ENCODE peak calls at places on chromosomes 5 and 9, in four cellular contexts. E, N, S and U are unnamed samples.

GRCh38 chr9:34375901-34376595 is 650 bp downstream of the MYORG start:
- DNase-seq in E (peak; percentile 50), N (peak; percentile 38), S (peak; percentile 56), U (peak; percentile 57)

GRCh38 chr5:78569441-78569840 is 79.1 kb downstream of the LHFPL2 start:
- DNase-seq in E (peak; percentile 70), N (peak; percentile 86), S (no peak), U (peak; percentile 28)

GRCh38 chr5:97455996-97456395 is 272.9 kb upstream of the RIOK2 start:
- DNase-seq in E (no peak), N (no peak), S (no peak), U (no peak)

GRCh38 chr5:29508131-29508530 is 1685.4 kb upstream of the CDH6 start:
- DNase-seq in E (no peak), N (no peak), S (no peak), U (no peak)

GRCh38 chr5:159341914-159342313 is 11.6 kb upstream of the IL12B start:
- DNase-seq in E (no peak), N (peak; percentile 80), S (peak; percentile 38), U (peak; percentile 24)

GRCh38 chr9:89458768-89459496 is 39.0 kb downstream of the SEMA4D start:
- DNase-seq in E (no peak), N (no peak), S (no peak), U (no peak)

GRCh38 chr5:139379626-139380449 is 3.3 kb downstream of the SLC23A1 start:
- DNase-seq in E (no peak), N (no peak), S (no peak), U (no peak)

GRCh38 chr5:170917113-170917512 is 55.3 kb downstream of the RANBP17 start:
- DNase-seq in E (no peak), N (no peak), S (no peak), U (no peak)

GRCh38 chr5:160367261-160367660 is 3.2 kb downstream of the C1QTNF2 start:
- DNase-seq in E (no peak), N (no peak), S (no peak), U (no peak)

GRCh38 chr5:24183941-24184340 is 460.8 kb downstream of the CDH10 start:
- DNase-seq in E (no peak), N (peak; percentile 9), S (no peak), U (no peak)

GRCh38 chr9:91421022-91421765 is 2.4 kb downstream of the NFIL3 start:
- DNase-seq in E (peak; percentile 52), N (peak; percentile 42), S (peak; percentile 46), U (peak; percentile 38)

GRCh38 chr9:91423785-91424402 is at the start of gene NFIL3:
- DNase-seq in E (peak; percentile 76), N (peak; percentile 77), S (peak; percentile 84), U (peak; percentile 75)

GRCh38 chr9:91421987-91422765 is 1.5 kb downstream of the NFIL3 start:
- DNase-seq in E (peak; percentile 29), N (peak; percentile 71), S (no peak), U (no peak)

GRCh38 chr9:91424403-91425176 is 958 bp upstream of the NFIL3 start:
- DNase-seq in E (peak; percentile 94), N (peak; percentile 81), S (peak; percentile 85), U (peak; percentile 82)

GRCh38 chr9:91422832-91423711 is 560 bp downstream of the NFIL3 start:
- DNase-seq in E (peak; percentile 80), N (peak; percentile 77), S (peak; percentile 56), U (peak; percentile 54)
- TF ChIP-seq CTCF in E (no peak), N (no peak), S (peak; percentile 48), U (no peak)

GRCh38 chr5:134069553-134069952 is 44.9 kb upstream of the TCF7 start:
- DNase-seq in E (no peak), N (no peak), S (no peak), U (no peak)

GRCh38 chr5:134071850-134072207 is 42.7 kb upstream of the TCF7 start:
- DNase-seq in E (no peak), N (no peak), S (no peak), U (no peak)

GRCh38 chr5:134072471-134073220 is 41.8 kb upstream of the TCF7 start:
- DNase-seq in E (no peak), N (no peak), S (no peak), U (no peak)

GRCh38 chr5:134070979-134071849 is 43.3 kb upstream of the TCF7 start:
- DNase-seq in E (no peak), N (peak; percentile 28), S (no peak), U (no peak)

DNA sequence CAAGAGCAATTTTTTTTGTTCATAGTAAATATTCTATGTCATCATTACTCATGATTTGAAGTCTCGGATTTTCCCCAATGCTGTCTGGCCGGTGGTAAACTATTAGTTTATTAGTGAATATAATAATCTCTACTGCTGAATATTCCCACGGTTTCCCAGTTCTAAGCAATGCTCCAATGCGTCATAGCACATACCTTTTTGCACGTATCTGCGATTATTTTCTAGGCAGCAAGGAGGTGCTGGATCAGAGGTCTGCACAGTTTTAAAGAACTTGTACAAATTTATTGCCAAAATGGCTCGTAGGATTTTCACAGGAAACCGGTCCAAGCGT is 43.9 kb upstream of the TCF7 start:
- DNase-seq in E (no peak), N (peak; percentile 35), S (no peak), U (no peak)
- H3K4me1 ChIP-seq in E (no peaks in the 10 kb centered on the region), N (no peaks in the 10 kb centered on the region), S (peaks cover 8% of the 10 kb centered on the region), U (peaks cover 8% of the 10 kb centered on the region)

GRCh38 chr5:180290568-180291233 is 1.2 kb downstream of the MAPK9 start:
- DNase-seq in E (no peak), N (no peak), S (no peak), U (no peak)

GRCh38 chr5:180289433-180289832 is 2.5 kb downstream of the MAPK9 start:
- DNase-seq in E (no peak), N (no peak), S (no peak), U (no peak)

GRCh38 chr5:180289966-180290365 is 1.9 kb downstream of the MAPK9 start:
- DNase-seq in E (no peak), N (no peak), S (no peak), U (no peak)

GRCh38 chr5:180291943-180292831 is at the start of gene MAPK9:
- DNase-seq in E (peak; percentile 69), N (peak; percentile 66), S (peak; percentile 86), U (peak; percentile 89)

GRCh38 chr5:180291234-180291940 is 496 bp downstream of the MAPK9 start:
- DNase-seq in E (no peak), N (no peak), S (no peak), U (peak; percentile 31)
- TF ChIP-seq CTCF in E (no peak), N (peak; percentile 14), S (peak; percentile 33), U (no peak)

GRCh38 chr9:616694-617093 is 224.8 kb upstream of the DMRT1 start:
- DNase-seq in E (no peak), N (no peak), S (no peak), U (no peak)
- H3K4me1 ChIP-seq in E (no peaks in the 10 kb centered on the region), N (peaks cover 2% of the 10 kb centered on the region), S (peaks cover 93% of the 10 kb centered on the region), U (peaks cover 55% of the 10 kb centered on the region)

DNA sequence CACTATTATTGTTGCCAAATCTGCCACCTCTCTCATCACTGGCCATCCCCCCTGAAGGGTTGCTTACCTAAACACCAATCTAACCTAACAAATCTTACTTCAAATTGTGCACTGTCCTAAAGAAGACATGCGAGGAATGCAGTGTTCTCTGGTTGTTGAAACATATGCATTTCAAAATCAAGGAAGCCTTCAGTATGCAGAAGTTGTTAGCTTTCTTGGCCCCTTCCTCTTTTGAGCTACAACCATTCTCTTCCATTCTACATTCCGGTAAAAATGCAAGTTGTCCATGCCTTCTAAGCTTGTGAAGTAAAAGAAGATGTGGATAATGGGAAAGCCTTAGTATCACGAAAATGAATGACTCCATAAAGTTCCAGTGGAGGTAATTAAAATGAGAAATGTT is 77.7 kb upstream of the ADRB2 start:
- DNase-seq in E (no peak), N (no peak), S (no peak), U (no peak)
- TF ChIP-seq CTCF in E (no peak), N (no peak), S (no peak), U (no peak)

GRCh38 chr9:135885100-135885853 is 22.1 kb downstream of the CAMSAP1 start:
- DNase-seq in E (no peak), N (peak; percentile 70), S (no peak), U (no peak)
- H3K4me1 ChIP-seq in E (peaks cover 7% of the 10 kb centered on the region), N (peaks cover 27% of the 10 kb centered on the region), S (peaks cover 64% of the 10 kb centered on the region), U (peaks cover 39% of the 10 kb centered on the region)

GRCh38 chr5:109524555-109524954 is 114.8 kb upstream of the PJA2 start:
- DNase-seq in E (no peak), N (no peak), S (no peak), U (no peak)
- TF ChIP-seq CTCF in E (no peak), N (no peak), S (no peak), U (no peak)